ENCODE peak calls at places on chromosomes 2 and 18, in ten cellular contexts. B is HCT116, F is K562, M is fibroblast of lung, D is Karpas-422, R is mesendoderm, G is GM23248, I is H9, T is PC-9, L is GM23338. W is an unnamed sample. For H3K79me2, the result is how much of the 10 kb centered on the place peaks cover.

GRCh38 chr2:54572262-54572635 is 116.1 kb downstream of the SPTBN1 start:
- DNase-seq in B (no peak), D (no peak), M (peak), I (no peak), R (no peak), G (peak), L (no peak), T (peak), F (peak), W (peak)

GRCh38 chr2:231716641-231717280 is 8.4 kb downstream of the PTMA start:
- DNase-seq in T (no peak), R (peak), G (peak), B (no peak), I (no peak), M (no peak), F (no peak), L (no peak), D (peak), W (peak)

GRCh38 chr2:153871231-153872221 is at the start of gene GALNT13:
- DNase-seq in M (peak), I (peak), D (no peak), T (peak), L (peak), F (no peak), R (peak), G (peak), B (no peak), W (peak)

GRCh38 chr2:8488001-8488738 is 193.7 kb upstream of the ID2 start:
- DNase-seq in G (no peak), B (no peak), T (no peak), M (no peak), F (no peak), I (no peak), R (no peak), L (no peak), D (no peak), W (no peak)

GRCh38 chr2:112173646-112174319 is 35.6 kb downstream of the FBLN7 start:
- DNase-seq in D (no peak), G (no peak), R (no peak), T (no peak), F (no peak), M (no peak), I (no peak), B (no peak), L (no peak), W (peak)

GRCh38 chr18:74459877-74460276 is 2.8 kb upstream of the DIPK1C start:
- DNase-seq in F (peak), D (no peak), G (peak), L (peak), T (no peak), B (no peak), I (peak), M (no peak), R (peak), W (no peak)

GRCh38 chr2:136522724-136523123 is 242.6 kb upstream of the THSD7B start:
- DNase-seq in F (no peak), L (no peak), B (no peak), R (no peak), M (no peak), I (no peak), T (no peak), G (no peak), D (no peak), W (no peak)

GRCh38 chr2:24122356-24123211 is 550 bp downstream of the PFN4 start:
- DNase-seq in R (peak), M (peak), T (no peak), B (no peak), D (no peak), L (peak), F (no peak), I (no peak), G (peak), W (no peak)

GRCh38 chr2:236642584-236643291 is 73.1 kb downstream of the ACKR3 start:
- DNase-seq in M (peak), T (peak), I (peak), R (peak), F (no peak), D (no peak), G (peak), B (no peak), L (peak), W (peak)

GRCh38 chr2:86135653-86136052 is 29.6 kb downstream of the PTCD3 start:
- DNase-seq in I (no peak), B (no peak), L (no peak), M (no peak), T (no peak), D (no peak), G (no peak), R (no peak), F (no peak), W (no peak)

GRCh38 chr2:148888003-148888501 is 13.0 kb downstream of the KIF5C start:
- DNase-seq in M (no peak), I (peak), G (no peak), B (no peak), R (peak), F (no peak), D (no peak), T (no peak), L (peak), W (no peak)

GRCh38 chr2:24994325-24994724 is 22.6 kb upstream of the DNAJC27 start:
- DNase-seq in F (no peak), M (no peak), G (no peak), I (no peak), R (no peak), D (no peak), B (no peak), T (no peak), L (no peak), W (no peak)

GRCh38 chr2:85042330-85042729 is 71.4 kb downstream of the KCMF1 start:
- DNase-seq in T (no peak), R (no peak), M (no peak), L (no peak), D (no peak), B (no peak), F (no peak), G (no peak), I (no peak), W (no peak)

GRCh38 chr2:233387667-233388528 is 33.6 kb downstream of the DGKD start:
- DNase-seq in I (no peak), L (no peak), B (no peak), G (peak), F (no peak), R (no peak), D (no peak), T (peak), M (peak), W (peak)

GRCh38 chr2:225137971-225138370 is 95.7 kb upstream of the DOCK10 start:
- DNase-seq in B (no peak), T (no peak), G (peak), D (no peak), M (peak), F (no peak), I (no peak), R (no peak), L (no peak), W (no peak)

GRCh38 chr18:78321402-78321801 is 658.2 kb upstream of the SALL3 start:
- DNase-seq in D (no peak), F (no peak), I (no peak), M (no peak), T (no peak), L (no peak), G (no peak), R (no peak), B (no peak), W (no peak)

GRCh38 chr2:39521876-39522517 is 84.9 kb upstream of the MAP4K3 start:
- DNase-seq in F (no peak), R (no peak), B (no peak), T (no peak), G (no peak), L (no peak), I (no peak), D (no peak), M (no peak), W (no peak)

GRCh38 chr18:33596178-33596854 is 18.3 kb downstream of the ASXL3 start:
- DNase-seq in T (no peak), G (peak), I (no peak), R (no peak), B (no peak), L (no peak), M (peak), F (no peak), D (no peak), W (no peak)

GRCh38 chr2:172929644-172930043 is 146.0 kb upstream of the MAP3K20 start:
- DNase-seq in D (no peak), G (peak), R (no peak), T (no peak), M (no peak), B (no peak), L (no peak), I (no peak), F (no peak), W (no peak)

GRCh38 chr2:181438298-181438697 is 18.9 kb upstream of the ITGA4 start:
- DNase-seq in B (peak), F (no peak), L (peak), I (peak), T (no peak), D (peak), M (no peak), R (peak), G (no peak), W (no peak)

GRCh38 chr2:160353166-160353565 is 140.4 kb downstream of the RBMS1 start:
- DNase-seq in B (no peak), M (no peak), T (no peak), R (no peak), L (no peak), I (no peak), G (no peak), F (no peak), D (peak), W (no peak)

GRCh38 chr2:108922141-108922915 is 66.7 kb downstream of the EDAR start:
- DNase-seq in T (peak), B (no peak), M (no peak), L (no peak), R (peak), D (no peak), G (peak), I (peak), F (no peak), W (no peak)

GRCh38 chr2:214899751-214900150 is 90.3 kb upstream of the BARD1 start:
- DNase-seq in B (no peak), T (no peak), M (no peak), L (no peak), F (no peak), G (no peak), D (no peak), I (no peak), R (no peak), W (no peak)

GRCh38 chr2:75570024-75570947 is 9.5 kb upstream of the EVA1A start:
- DNase-seq in D (no peak), I (no peak), B (no peak), G (no peak), R (no peak), F (no peak), L (no peak), M (no peak), T (peak), W (no peak)

GRCh38 chr2:197964720-197965119 is 160.3 kb downstream of the PLCL1 start:
- DNase-seq in B (no peak), G (no peak), F (no peak), T (no peak), L (no peak), D (no peak), R (no peak), M (no peak), I (no peak), W (no peak)

GRCh38 chr2:222861411-222862067 is 703 bp downstream of the ACSL3 start:
- DNase-seq in M (no peak), L (no peak), T (no peak), I (no peak), F (peak), B (no peak), G (peak), R (no peak), D (peak), W (no peak)

GRCh38 chr18:21115519-21116411 is 4.2 kb upstream of the ROCK1 start:
- DNase-seq in F (no peak), T (no peak), B (no peak), D (no peak), R (peak), M (peak), L (peak), I (peak), G (peak), W (no peak)

GRCh38 chr2:96927420-96928171 is 57.7 kb upstream of the SEMA4C start:
- DNase-seq in T (no peak), D (no peak), I (no peak), L (no peak), M (no peak), B (no peak), F (no peak), R (no peak), G (peak), W (no peak)

GRCh38 chr2:23824777-23825212 is 102.1 kb downstream of the ATAD2B start:
- DNase-seq in B (peak), D (peak), R (peak), G (peak), I (no peak), F (peak), T (peak), L (peak), M (peak), W (peak)

GRCh38 chr2:134795765-134796164 is 42.7 kb upstream of the ACMSD start:
- DNase-seq in D (no peak), G (no peak), B (no peak), I (no peak), F (no peak), R (no peak), L (no peak), T (no peak), M (no peak), W (no peak)

GRCh38 chr18:63319383-63320040 is at the start of gene BCL2:
- DNase-seq in G (peak), D (peak), M (peak), T (no peak), L (peak), R (peak), B (no peak), F (peak), I (peak), W (no peak)

GRCh38 chr2:237912271-237913192 is 53.1 kb downstream of the RAMP1 start:
- DNase-seq in T (no peak), B (no peak), R (no peak), L (no peak), F (no peak), M (no peak), G (no peak), I (no peak), D (no peak), W (no peak)

GRCh38 chr2:231207734-231208133 is 9.3 kb downstream of the ARMC9 start:
- DNase-seq in M (no peak), R (no peak), G (no peak), D (no peak), I (no peak), F (no peak), B (no peak), L (no peak), T (no peak), W (no peak)

GRCh38 chr2:10132596-10132995 is 10.1 kb downstream of the RRM2 start:
- DNase-seq in B (no peak), L (no peak), F (no peak), M (no peak), R (no peak), G (no peak), I (no peak), D (peak), T (no peak), W (no peak)

GRCh38 chr2:61928816-61929471 is 23.5 kb downstream of the COMMD1 start:
- DNase-seq in F (peak), R (peak), G (no peak), D (no peak), L (peak), M (no peak), T (no peak), I (no peak), B (no peak), W (peak)

GRCh38 chr2:215728504-215729065 is 284.8 kb downstream of the MREG start:
- DNase-seq in L (no peak), R (no peak), I (no peak), G (peak), B (no peak), M (peak), F (peak), D (peak), T (peak), W (peak)

GRCh38 chr2:227404575-227404974 is 16.8 kb upstream of the SCYGR1 start:
- DNase-seq in D (peak), G (no peak), F (no peak), M (no peak), B (no peak), L (peak), I (no peak), T (no peak), R (no peak), W (no peak)

GRCh38 chr18:50268022-50268747 is 1.9 kb upstream of the CFAP53 start:
- DNase-seq in T (peak), M (peak), G (peak), B (no peak), L (peak), I (peak), D (peak), F (no peak), R (peak), W (no peak)

GRCh38 chr2:11682590-11682915 is 12.6 kb upstream of the NTSR2 start:
- DNase-seq in M (no peak), D (no peak), F (no peak), B (no peak), R (no peak), L (no peak), I (no peak), T (no peak), G (no peak), W (no peak)

GRCh38 chr2:11683486-11683885 is 13.5 kb upstream of the NTSR2 start:
- DNase-seq in B (no peak), L (peak), I (peak), G (no peak), M (no peak), D (no peak), R (peak), T (no peak), F (no peak), W (no peak)

GRCh38 chr2:11680181-11680900 is 10.3 kb upstream of the NTSR2 start:
- DNase-seq in T (peak), I (no peak), R (no peak), D (no peak), F (no peak), M (peak), L (no peak), G (no peak), B (no peak), W (peak)

GRCh38 chr2:11680901-11681721 is 11.1 kb upstream of the NTSR2 start:
- DNase-seq in R (no peak), L (no peak), G (no peak), I (no peak), D (no peak), F (no peak), T (no peak), M (no peak), B (no peak), W (no peak)

GRCh38 chr2:11681722-11682589 is 12.0 kb upstream of the NTSR2 start:
- DNase-seq in L (peak), I (peak), D (peak), R (peak), G (peak), M (no peak), B (peak), F (peak), T (no peak), W (peak)
- H3K4me2 ChIP-seq in L (peak), I (no peak), D (peak), R (no peak), G (no peak), M (no peak), B (no peak), F (no peak), T (no peak), W (peak)

DNA sequence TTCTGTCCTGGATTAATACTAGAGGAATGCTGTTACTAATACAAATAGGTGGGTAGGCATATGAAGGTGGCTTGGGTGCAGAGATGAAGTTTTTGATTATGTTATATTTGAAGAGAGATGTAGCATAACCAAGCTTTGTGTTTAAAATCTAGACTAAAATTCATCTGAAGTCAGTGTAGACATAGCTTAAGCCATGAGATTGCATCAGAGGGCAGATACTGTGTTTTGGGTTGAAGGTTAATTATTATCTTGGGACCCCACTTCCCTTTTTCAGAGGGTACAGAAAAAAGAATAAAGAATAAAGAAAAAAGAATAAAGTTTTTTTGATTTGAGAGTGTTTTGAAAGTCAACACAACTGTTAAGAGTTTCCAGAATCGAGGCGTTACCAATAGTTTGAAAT is 13.0 kb downstream of the PPM1B start:
- DNase-seq in I (no peak), B (no peak), D (peak), L (no peak), T (no peak), F (no peak), M (no peak), G (no peak), R (no peak), W (no peak)
- H3K79me2 ChIP-seq in I (half or more), B (half or more), D (half or more), L (half or more), T (half or more), F (half or more), M (under half), G (half or more), R (half or more), W (half or more)

GRCh38 chr18:3400567-3401296 is 49.2 kb upstream of the TGIF1 start:
- DNase-seq in R (no peak), G (no peak), F (no peak), B (no peak), T (no peak), D (peak), L (no peak), M (no peak), I (no peak), W (no peak)

GRCh38 chr18:3397786-3398185 is 52.2 kb upstream of the TGIF1 start:
- DNase-seq in R (no peak), L (no peak), I (no peak), F (no peak), T (no peak), M (no peak), D (no peak), B (no peak), G (no peak), W (no peak)

GRCh38 chr18:3401669-3402620 is 48.0 kb upstream of the TGIF1 start:
- DNase-seq in L (no peak), T (no peak), I (no peak), D (peak), F (no peak), B (no peak), R (no peak), G (no peak), M (no peak), W (no peak)

GRCh38 chr18:3405713-3406112 is 44.3 kb upstream of the TGIF1 start:
- DNase-seq in F (no peak), M (no peak), B (no peak), R (no peak), D (no peak), I (no peak), T (no peak), G (no peak), L (no peak), W (no peak)

DNA sequence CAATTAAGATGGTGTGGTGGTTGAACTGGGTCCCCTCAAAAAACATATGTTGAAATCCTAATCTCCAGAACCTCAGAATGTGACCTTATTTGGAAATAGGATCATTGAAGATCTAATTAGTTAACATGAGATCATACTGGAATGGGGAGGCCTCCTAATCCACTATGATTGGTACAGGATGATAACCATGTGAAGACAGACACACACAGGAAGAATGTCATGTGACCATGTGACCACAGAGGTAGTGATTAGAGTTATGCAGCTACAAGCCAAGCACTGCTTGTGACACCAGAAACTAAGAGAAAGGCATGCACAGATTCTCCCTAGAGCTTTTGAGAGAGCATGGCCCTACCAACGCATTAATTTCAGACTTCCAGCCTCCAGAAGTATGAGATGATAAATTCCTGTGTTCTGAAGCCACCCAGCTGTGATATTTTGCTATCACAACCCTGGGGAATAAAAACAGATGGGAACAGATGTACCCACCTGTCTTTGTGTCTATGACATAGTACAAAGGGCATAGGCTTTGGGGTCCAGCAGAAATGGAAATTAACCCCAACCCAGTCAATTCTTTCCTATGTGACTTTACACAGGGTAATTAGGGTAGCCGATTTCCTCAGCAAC is 46.9 kb upstream of the TGIF1 start:
- DNase-seq in F (peak), I (no peak), L (no peak), R (peak), T (no peak), D (peak), B (no peak), M (peak), G (peak), W (no peak)
- H3K4me2 ChIP-seq in F (no peak), I (no peak), L (no peak), R (no peak), T (no peak), D (peak), B (no peak), M (no peak), G (no peak), W (no peak)

GRCh38 chr2:201271917-201272316 is 11.6 kb downstream of the CASP8 start:
- DNase-seq in B (no peak), G (no peak), I (no peak), T (no peak), M (no peak), L (no peak), R (no peak), D (no peak), F (no peak), W (no peak)
- H3K79me2 ChIP-seq in B (under half), G (under half), I (under half), T (under half), M (under half), L (under half), R (under half), D (under half), F (under half), W (under half)

DNA sequence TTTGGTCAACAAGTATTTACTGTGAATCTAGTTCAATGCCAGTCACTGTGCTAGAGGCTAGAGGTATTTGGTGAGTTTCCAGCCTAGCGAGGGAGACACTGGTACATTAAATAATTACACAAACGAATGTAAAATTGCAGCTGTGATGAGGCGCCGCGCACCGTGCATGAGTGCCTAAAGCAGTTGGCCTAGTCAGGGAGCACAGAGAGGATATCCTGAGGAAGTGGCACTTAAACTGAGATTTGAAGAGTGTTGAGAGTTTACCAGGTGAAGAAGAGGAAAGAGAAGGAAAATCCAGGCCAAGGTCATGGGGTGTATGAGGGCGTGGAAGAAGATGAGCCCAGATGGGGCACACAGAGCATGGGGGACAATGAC is 157.6 kb upstream of the NDUFV2 start:
- DNase-seq in L (no peak), I (no peak), M (no peak), R (no peak), F (no peak), B (no peak), G (no peak), D (no peak), T (no peak), W (no peak)
- H3K4me2 ChIP-seq in L (no peak), I (no peak), M (no peak), R (no peak), F (no peak), B (no peak), G (no peak), D (no peak), T (no peak), W (no peak)

W was measured in HepG2.